ENCODE peak calls at places on chromosomes 16 and 17, in six cellular contexts. D is H1, O is PC-3, A is HCT116, J is OCI-LY7, N is mammary epithelial cell. Z is an unnamed sample.

GRCh38 chr16:23356941-23357340 is 54.8 kb downstream of the SCNN1B start:
- DNase-seq in D (no peak), O (no peak), A (no peak), J (no peak), N (no peak), Z (no peak)

GRCh38 chr17:59311051-59311468 is 20.4 kb upstream of the YPEL2 start:
- DNase-seq in D (no peak), O (peak), A (peak), J (peak), N (peak), Z (no peak)

GRCh38 chr16:87443031-87443430 is 49.8 kb downstream of the ZCCHC14 start:
- DNase-seq in D (no peak), O (no peak), A (no peak), J (no peak), N (no peak), Z (no peak)

GRCh38 chr17:2107506-2107905 is 52.6 kb downstream of the HIC1 start:
- DNase-seq in D (no peak), O (no peak), A (no peak), J (no peak), N (no peak), Z (no peak)

GRCh38 chr17:73498854-73499597 is 145.2 kb downstream of the SDK2 start:
- DNase-seq in D (no peak), O (no peak), A (no peak), J (no peak), N (no peak), Z (no peak)

GRCh38 chr17:34777044-34777443 is 184.2 kb downstream of the CCT6B start:
- DNase-seq in D (no peak), O (no peak), A (no peak), J (no peak), N (no peak), Z (no peak)

GRCh38 chr16:89280546-89281188 is 63.2 kb downstream of the ZNF778 start:
- DNase-seq in D (no peak), O (no peak), A (no peak), J (no peak), N (no peak), Z (no peak)

GRCh38 chr17:61904094-61904710 is 23.6 kb downstream of the INTS2 start:
- DNase-seq in D (no peak), O (no peak), A (no peak), J (no peak), N (no peak), Z (no peak)

GRCh38 chr17:38867179-38867994 is 2.5 kb upstream of the LASP1 start:
- DNase-seq in D (peak), O (peak), A (no peak), J (peak), N (peak), Z (no peak)

GRCh38 chr17:57671546-57672204 is 73.4 kb downstream of the CCDC182 start:
- DNase-seq in D (peak), O (peak), A (peak), J (peak), N (no peak), Z (peak)

GRCh38 chr16:50265716-50266336 is 525 bp upstream of the ADCY7 start:
- DNase-seq in D (no peak), O (no peak), A (no peak), J (no peak), N (no peak), Z (no peak)

GRCh38 chr16:27838536-27839175 is 224.9 kb downstream of the GSG1L start:
- DNase-seq in D (no peak), O (no peak), A (no peak), J (no peak), N (peak), Z (no peak)

GRCh38 chr17:16304832-16305231 is 48.4 kb downstream of the CENPV start:
- DNase-seq in D (no peak), O (peak), A (no peak), J (peak), N (no peak), Z (no peak)

GRCh38 chr17:13539421-13539820 is 62.3 kb downstream of the HS3ST3A1 start:
- DNase-seq in D (no peak), O (no peak), A (no peak), J (no peak), N (no peak), Z (no peak)

GRCh38 chr17:41885733-41886132 is 20.5 kb upstream of the KLHL11 start:
- DNase-seq in D (no peak), O (no peak), A (no peak), J (no peak), N (no peak), Z (no peak)

GRCh38 chr16:85377388-85378144 is 235.6 kb upstream of the GSE1 start:
- DNase-seq in D (no peak), O (no peak), A (no peak), J (no peak), N (no peak), Z (no peak)

GRCh38 chr16:86929149-86929871 is 351.0 kb downstream of the FOXL1 start:
- DNase-seq in D (no peak), O (no peak), A (no peak), J (no peak), N (peak), Z (no peak)

GRCh38 chr16:29991571-29991904 is 3.9 kb downstream of the HIRIP3 start:
- DNase-seq in D (no peak), O (no peak), A (no peak), J (no peak), N (no peak), Z (no peak)

GRCh38 chr16:29992371-29992967 is 2.9 kb downstream of the HIRIP3 start:
- DNase-seq in D (no peak), O (no peak), A (no peak), J (no peak), N (no peak), Z (no peak)

GRCh38 chr16:29993903-29994612 is 1.4 kb downstream of the HIRIP3 start:
- DNase-seq in D (no peak), O (no peak), A (no peak), J (no peak), N (no peak), Z (no peak)

GRCh38 chr16:29994613-29995329 is 646 bp downstream of the HIRIP3 start:
- DNase-seq in D (no peak), O (peak), A (no peak), J (no peak), N (peak), Z (peak)

DNA sequence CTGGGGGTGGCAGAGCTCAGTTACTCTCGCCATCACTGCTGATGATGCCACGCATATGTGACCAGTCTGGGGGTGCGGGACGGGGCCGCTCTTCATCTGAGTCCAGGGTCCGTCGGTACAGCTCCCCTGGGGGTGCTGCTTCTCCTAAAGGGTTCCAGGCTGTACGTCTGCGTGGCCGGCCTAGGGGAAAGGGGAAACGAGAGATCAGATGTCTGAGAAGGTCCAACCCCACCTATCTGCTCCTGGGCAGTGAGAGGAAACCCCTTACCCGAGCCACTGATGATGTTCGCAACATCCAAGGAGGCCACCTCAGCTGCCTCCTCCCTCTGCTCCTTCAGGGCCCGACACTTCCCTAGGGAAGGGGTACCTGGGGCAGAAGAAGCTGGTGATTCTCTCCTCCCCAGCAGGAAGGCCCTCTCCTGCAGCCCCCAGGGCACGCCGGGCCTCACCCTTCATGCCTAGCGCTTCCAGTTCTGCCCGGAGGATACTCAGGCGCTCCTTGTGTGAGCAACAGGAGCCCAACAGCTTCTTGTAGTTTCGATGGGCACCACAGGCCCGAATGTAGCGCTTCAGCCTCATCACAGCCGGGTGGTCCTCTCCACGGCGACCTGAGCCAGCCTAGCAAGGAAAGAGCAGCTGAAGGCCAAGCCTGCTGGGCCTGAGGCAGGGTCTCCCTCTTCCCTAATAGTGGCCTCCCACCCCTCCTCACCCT is 2.1 kb downstream of the HIRIP3 start:
- DNase-seq in D (no peak), O (no peak), A (no peak), J (no peak), N (no peak), Z (no peak)
- TF ChIP-seq CTCF in D (no peak), O (no peak), A (no peak), J (no peak), N (no peak), Z (no peak)

DNA sequence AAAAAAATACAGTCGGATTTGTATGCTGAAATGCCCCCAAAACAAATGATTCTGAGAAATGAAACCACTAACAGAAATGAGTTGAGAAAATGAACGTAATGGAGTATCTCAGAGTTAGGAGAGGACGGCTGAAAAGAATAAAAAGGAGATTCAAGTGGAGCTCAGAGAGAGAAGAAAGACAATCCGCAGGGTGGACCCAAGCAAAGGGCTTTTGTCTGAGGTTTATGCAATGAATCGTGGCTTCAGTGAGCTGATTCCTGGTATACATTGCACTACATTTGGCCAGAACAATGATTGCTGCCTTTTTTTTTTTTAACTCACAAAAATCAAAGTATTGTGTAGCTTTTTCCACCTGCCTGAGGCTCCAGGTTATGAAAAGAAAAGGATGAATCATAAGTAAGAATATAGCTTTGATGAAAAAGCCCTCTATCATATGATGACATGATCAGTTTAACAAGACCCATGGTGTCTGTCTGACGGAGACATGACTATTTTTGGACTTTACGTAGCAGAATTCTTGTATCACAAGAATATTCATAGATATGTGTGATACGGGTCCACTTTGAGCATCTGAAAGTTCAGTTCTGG is 4.4 kb upstream of the MED9 start:
- DNase-seq in D (no peak), O (peak), A (no peak), J (no peak), N (peak), Z (no peak)
- H2AFZ ChIP-seq in D (no peak), O (peak), A (no peak), J (no peak), N (peak), Z (no peak)

GRCh38 chr17:9020096-9020823 is 1.1 kb upstream of the NTN1 start:
- DNase-seq in D (no peak), O (no peak), A (no peak), J (no peak), N (no peak), Z (no peak)

GRCh38 chr17:9022553-9023388 is 1.5 kb downstream of the NTN1 start:
- DNase-seq in D (no peak), O (no peak), A (no peak), J (no peak), N (peak), Z (no peak)

GRCh38 chr17:9021985-9022552 is 759 bp downstream of the NTN1 start:
- DNase-seq in D (no peak), O (no peak), A (no peak), J (no peak), N (peak), Z (no peak)

GRCh38 chr17:9020824-9021157 is 519 bp upstream of the NTN1 start:
- DNase-seq in D (no peak), O (no peak), A (no peak), J (no peak), N (no peak), Z (no peak)

DNA sequence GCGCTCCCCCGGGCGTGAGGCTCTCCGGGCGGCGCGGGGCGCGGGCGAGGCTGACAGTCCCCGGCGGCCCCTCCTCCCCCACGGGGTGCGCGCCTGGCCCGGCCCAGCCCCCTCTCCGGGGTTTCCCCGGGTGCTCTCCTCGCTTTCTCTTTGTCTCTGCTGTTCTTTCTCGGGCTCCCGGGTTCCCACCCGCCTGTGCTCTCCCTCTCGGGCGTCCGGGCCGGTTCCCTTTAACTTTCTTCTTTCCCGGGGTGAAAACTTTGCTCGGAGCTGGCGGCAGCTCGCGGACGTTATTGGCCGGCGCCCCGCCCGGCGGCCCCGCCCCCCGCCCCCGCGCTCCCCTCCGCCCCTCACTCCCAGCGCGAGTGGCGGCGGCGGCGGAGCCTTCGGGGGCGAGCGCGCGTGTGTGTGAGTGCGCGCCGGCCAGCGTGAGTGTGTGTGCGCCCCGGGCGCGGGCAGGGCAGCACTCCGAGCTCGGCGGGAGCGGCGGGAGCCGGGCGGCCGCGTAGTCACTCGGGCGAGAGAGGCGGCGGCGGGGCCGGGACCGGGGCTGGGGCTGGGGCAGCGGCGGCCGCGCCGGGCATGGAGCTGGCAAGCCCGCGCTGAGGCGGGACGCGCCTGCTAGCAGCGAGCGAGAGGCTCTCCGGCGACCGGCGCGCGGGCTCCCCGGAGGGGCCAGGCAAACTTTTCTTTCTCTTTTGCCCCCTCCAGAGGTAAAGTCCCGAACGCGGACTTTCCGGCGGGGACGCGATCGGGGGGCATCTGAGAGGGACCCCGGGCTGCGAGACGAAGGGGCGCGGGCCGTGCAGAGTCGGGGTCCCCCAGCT is at the start of gene NTN1:
- DNase-seq in D (no peak), O (peak), A (no peak), J (peak), N (peak), Z (no peak)
- TF ChIP-seq CTCF in D (no peak), O (no peak), A (no peak), J (no peak), N (no peak), Z (no peak)

DNA sequence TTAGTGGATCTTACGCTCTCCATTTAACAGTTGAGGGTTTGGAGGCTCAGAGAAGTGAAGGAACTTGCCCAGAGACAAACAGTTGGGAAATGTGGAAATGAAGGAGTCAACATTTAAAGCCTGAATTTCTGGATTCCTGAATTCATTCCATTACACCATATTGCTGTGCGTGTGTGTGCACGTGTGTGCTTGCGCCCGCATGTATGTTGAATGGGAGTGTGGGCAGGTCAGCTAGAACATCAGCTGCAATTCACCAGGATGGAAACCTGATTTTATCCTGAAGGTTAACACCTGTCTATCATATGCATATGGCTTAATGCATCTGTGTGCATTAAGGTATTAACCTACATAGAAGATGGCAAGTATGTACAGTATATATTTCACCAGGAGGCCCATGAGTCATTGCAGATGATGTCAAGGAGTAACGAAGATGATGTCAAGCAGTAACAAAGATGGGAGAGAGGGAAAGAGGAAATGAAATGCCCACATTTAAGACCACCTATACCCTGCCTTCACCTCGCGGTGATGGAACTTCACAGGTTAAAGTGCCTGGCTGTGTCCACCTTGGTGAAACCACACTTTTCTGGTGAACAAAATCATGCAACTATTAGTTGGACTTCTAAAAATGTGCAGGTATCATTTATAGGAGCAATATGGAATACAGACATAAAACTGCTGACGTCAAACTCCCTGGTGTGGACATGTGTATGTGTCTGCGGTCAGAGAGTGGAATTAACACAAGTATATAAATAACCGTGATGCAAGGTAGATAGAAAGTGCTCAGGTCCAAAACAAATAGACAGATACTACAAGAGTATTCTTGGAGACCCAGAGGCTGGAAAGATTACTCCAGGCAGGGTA is 832 bp upstream of the ADAP2 start:
- DNase-seq in D (no peak), O (no peak), A (no peak), J (no peak), N (no peak), Z (no peak)
- H2AFZ ChIP-seq in D (peak), O (peak), A (peak), J (no peak), N (peak), Z (no peak)

GRCh38 chr17:75902406-75902805 is 2.3 kb downstream of the MRPL38 start:
- DNase-seq in D (no peak), O (no peak), A (no peak), J (no peak), N (no peak), Z (no peak)
- TF ChIP-seq CTCF in D (no peak), O (no peak), A (no peak), J (no peak), N (no peak), Z (no peak)

GRCh38 chr16:249431-249830 is 14.8 kb downstream of the FAM234A start:
- DNase-seq in D (no peak), O (no peak), A (no peak), J (no peak), N (no peak), Z (no peak)
- H2AFZ ChIP-seq in D (no peak), O (no peak), A (no peak), J (no peak), N (no peak), Z (no peak)

GRCh38 chr17:80982426-80982974 is 9.1 kb upstream of the CHMP6 start:
- DNase-seq in D (no peak), O (no peak), A (no peak), J (no peak), N (no peak), Z (no peak)

GRCh38 chr17:80986046-80986445 is 5.6 kb upstream of the CHMP6 start:
- DNase-seq in D (no peak), O (no peak), A (no peak), J (no peak), N (no peak), Z (no peak)

GRCh38 chr17:80986816-80987480 is 4.7 kb upstream of the CHMP6 start:
- DNase-seq in D (no peak), O (no peak), A (no peak), J (no peak), N (no peak), Z (no peak)

GRCh38 chr17:80983545-80983944 is 8.1 kb upstream of the CHMP6 start:
- DNase-seq in D (no peak), O (no peak), A (no peak), J (no peak), N (no peak), Z (no peak)

DNA sequence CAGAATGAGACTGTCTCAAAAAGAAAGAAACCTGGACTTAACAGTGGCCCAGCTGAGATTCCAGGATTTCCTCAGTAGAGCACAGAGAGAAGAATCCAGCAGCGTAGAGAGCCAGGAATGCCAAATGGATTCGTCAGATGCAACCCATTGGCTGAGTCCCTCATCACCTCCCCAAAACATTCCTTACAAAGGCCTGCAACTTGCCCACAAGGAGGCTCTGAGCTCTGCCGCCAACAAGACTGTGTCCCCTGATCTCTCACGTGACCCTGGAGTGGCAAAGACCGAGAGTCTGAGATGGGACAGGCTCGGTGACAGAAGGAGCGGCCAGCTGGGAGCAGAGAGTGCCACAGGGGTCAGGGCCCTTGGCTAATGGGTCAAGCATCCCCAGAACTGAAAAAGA is 6.9 kb upstream of the CHMP6 start:
- DNase-seq in D (peak), O (no peak), A (peak), J (no peak), N (peak), Z (no peak)
- TF ChIP-seq CTCF in D (no peak), O (no peak), A (peak), J (no peak), N (no peak), Z (no peak)

GRCh38 chr17:82016061-82016874 is 6.4 kb downstream of the CENPX start:
- DNase-seq in D (no peak), O (no peak), A (no peak), J (no peak), N (no peak), Z (no peak)
- H2AFZ ChIP-seq in D (no peak), O (no peak), A (no peak), J (no peak), N (no peak), Z (no peak)